ENCODE peak calls at places on chromosome 15, in ten cellular contexts. W is left lung; L is psoas muscle; B is DND-41; F is breast epithelium; O is ascending aorta; C is Peyer's patch; D is CD8-positive, alpha-beta memory T cell; H is small intestine; N is GM12878. U is an unnamed sample. For H3K4me1 and H3K9me3, the result is how much of the 10 kb centered on the place peaks cover.

GRCh38 chr15:68986292-68986691 is 28.2 kb upstream of the NOX5 start:
- DNase-seq in W (no peak), L (no peak), B (no peak), F (no peak), O (no peak), C (no peak), D (no peak), H (no peak), N (no peak), U (no peak)

GRCh38 chr15:32957219-32957618 is 237.3 kb downstream of the FMN1 start:
- DNase-seq in W (no peak), L (no peak), B (no peak), F (no peak), O (no peak), C (no peak), D (no peak), H (no peak), N (no peak), U (no peak)

GRCh38 chr15:93088981-93089854 is at the start of gene RGMA:
- DNase-seq in W (no peak), L (peak), B (peak), F (no peak), O (no peak), C (no peak), D (no peak), H (no peak), N (no peak), U (no peak)

GRCh38 chr15:47872869-47873301 is 155.6 kb downstream of the SEMA6D start:
- DNase-seq in W (no peak), L (no peak), B (no peak), F (no peak), O (no peak), C (no peak), D (no peak), H (no peak), N (no peak), U (no peak)

GRCh38 chr15:60423540-60423939 is 25.8 kb upstream of the ANXA2 start:
- DNase-seq in W (peak), L (no peak), B (no peak), F (no peak), O (no peak), C (no peak), D (no peak), H (no peak), N (no peak), U (no peak)

GRCh38 chr15:75822685-75823278 is 20.5 kb upstream of the UBE2Q2 start:
- DNase-seq in W (no peak), L (no peak), B (no peak), F (no peak), O (no peak), C (no peak), D (no peak), H (no peak), N (no peak), U (no peak)

GRCh38 chr15:60799885-60800728 is 321.2 kb upstream of the ICE2 start:
- DNase-seq in W (no peak), L (no peak), B (no peak), F (no peak), O (no peak), C (no peak), D (no peak), H (no peak), N (no peak), U (no peak)

GRCh38 chr15:86894269-86894668 is 814.6 kb downstream of the AGBL1 start:
- DNase-seq in W (no peak), L (no peak), B (no peak), F (no peak), O (no peak), C (no peak), D (no peak), H (no peak), N (no peak), U (peak)

GRCh38 chr15:38299216-38299615 is 46.6 kb downstream of the SPRED1 start:
- DNase-seq in W (no peak), L (no peak), B (no peak), F (no peak), O (no peak), C (no peak), D (no peak), H (no peak), N (no peak), U (no peak)

GRCh38 chr15:83653639-83654378 is at the start of gene ADAMTSL3:
- DNase-seq in W (peak), L (peak), B (no peak), F (peak), O (peak), C (no peak), D (no peak), H (peak), N (no peak), U (peak)

GRCh38 chr15:35019401-35020327 is 31.6 kb upstream of the ZNF770 start:
- DNase-seq in W (no peak), L (no peak), B (no peak), F (no peak), O (no peak), C (no peak), D (no peak), H (peak), N (no peak), U (no peak)
- H3K4me3 ChIP-seq in W (no peak), L (no peak), B (no peak), F (peak), O (no peak), C (no peak), D (no peak), H (no peak), N (no peak), U (no peak)

DNA sequence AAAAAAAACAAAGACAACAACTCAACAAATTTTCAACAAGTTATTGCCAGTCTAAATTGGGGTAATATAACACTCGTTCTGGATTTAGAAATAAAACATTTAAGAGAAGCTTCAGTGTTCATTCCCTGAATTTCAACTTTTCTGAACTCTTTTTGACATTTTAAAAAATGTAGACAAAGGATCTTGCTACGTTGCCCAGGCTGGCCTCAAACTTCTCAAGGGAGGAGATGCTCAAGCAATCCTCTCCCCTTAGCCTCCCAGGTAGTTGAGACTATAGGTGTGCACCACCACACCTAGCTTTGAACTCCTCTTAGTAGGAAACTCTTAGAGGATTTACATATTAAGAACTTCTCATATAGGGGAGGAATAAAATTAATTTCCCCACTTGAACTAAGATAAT is 91.9 kb downstream of the AKAP13 start:
- DNase-seq in W (no peak), L (no peak), B (no peak), F (no peak), O (no peak), C (no peak), D (no peak), H (no peak), N (no peak), U (no peak)
- H3K4me1 ChIP-seq in W (under half), L (under half), B (under half), F (under half), O (under half), C (under half), D (under half), H (under half), N (under half), U (half or more)

DNA sequence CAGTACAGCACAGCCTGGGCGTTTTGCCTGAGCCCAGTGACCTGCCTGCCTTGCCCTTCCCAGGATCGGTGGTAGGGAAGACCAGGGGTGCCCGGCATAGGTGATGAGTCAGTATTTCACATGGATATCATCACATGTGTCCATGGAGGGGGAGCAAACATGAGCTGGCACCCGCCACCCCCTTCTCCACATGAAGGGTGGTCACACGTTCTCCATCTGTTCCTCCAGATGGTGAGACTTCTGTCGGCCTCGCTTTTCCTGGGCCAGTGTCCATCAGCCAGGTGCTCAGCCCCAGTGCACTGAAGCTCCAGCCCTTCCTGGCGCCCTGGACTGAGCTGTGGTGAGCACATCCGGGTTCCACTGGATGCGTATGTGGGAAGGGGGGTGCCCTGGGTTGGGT is 208.4 kb downstream of the UBE3A start:
- DNase-seq in W (no peak), L (no peak), B (no peak), F (no peak), O (no peak), C (no peak), D (no peak), H (no peak), N (no peak), U (no peak)
- H3K9me3 ChIP-seq in W (half or more), L (under half), B (under half), F (half or more), O (under half), C (under half), D (under half), H (under half), N (under half), U (under half)

GRCh38 chr15:62391565-62392262 is 226.6 kb upstream of the C2CD4B start:
- DNase-seq in W (peak), L (peak), B (peak), F (peak), O (peak), C (no peak), D (peak), H (peak), N (no peak), U (no peak)

GRCh38 chr15:62393196-62393595 is 228.1 kb upstream of the C2CD4B start:
- DNase-seq in W (no peak), L (no peak), B (no peak), F (no peak), O (no peak), C (no peak), D (no peak), H (no peak), N (no peak), U (no peak)

GRCh38 chr15:62394079-62394478 is 229.0 kb upstream of the C2CD4B start:
- DNase-seq in W (no peak), L (no peak), B (no peak), F (no peak), O (no peak), C (no peak), D (no peak), H (no peak), N (no peak), U (no peak)

GRCh38 chr15:62390793-62391543 is 225.9 kb upstream of the C2CD4B start:
- DNase-seq in W (peak), L (peak), B (peak), F (no peak), O (peak), C (peak), D (peak), H (peak), N (no peak), U (no peak)

DNA sequence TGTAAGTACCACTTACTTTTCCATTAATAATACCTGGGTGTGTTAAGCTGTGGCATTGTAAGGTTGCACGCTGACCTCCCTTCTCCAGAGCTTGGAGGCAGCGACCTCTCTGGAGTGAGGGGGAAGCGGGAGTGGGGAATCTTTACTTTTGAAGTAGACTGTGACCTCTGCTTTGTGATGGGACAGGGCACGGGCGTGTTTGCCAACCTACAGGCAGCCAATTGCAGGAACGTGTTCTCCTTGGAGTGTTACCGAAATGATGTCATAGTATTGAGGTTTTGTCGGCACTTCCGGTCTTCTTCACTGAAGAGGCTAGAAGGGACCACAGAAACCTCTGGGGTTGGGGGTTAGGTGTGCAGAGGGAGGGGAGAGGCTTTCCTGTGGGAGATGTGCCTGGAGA is 227.3 kb upstream of the C2CD4B start:
- DNase-seq in W (no peak), L (peak), B (peak), F (no peak), O (peak), C (no peak), D (no peak), H (peak), N (no peak), U (no peak)
- H3K4me3 ChIP-seq in W (peak), L (peak), B (no peak), F (peak), O (peak), C (peak), D (peak), H (peak), N (no peak), U (peak)

DNA sequence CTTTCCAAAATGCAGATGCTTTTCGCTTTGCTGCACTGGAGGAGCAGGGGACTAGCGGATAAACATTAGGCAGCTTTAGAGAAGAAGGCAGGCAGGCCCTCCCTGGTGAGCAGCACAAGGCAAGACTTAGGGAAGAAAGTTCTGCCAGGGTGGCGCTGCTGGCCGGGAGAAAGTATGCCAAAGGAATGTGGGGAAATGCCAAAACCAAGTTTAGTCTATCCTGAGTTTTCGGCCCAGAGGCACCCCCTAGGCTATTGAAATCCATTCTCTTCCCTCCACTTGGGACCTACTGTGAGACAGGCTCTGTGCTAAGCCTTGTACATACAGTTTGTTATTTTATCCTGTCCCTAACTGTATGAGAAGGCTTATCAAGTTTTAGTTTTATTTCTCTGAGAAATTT is 9.2 kb downstream of the SHC4 start:
- DNase-seq in W (no peak), L (no peak), B (no peak), F (no peak), O (peak), C (no peak), D (no peak), H (no peak), N (no peak), U (peak)
- H3K4me1 ChIP-seq in W (under half), L (under half), B (under half), F (under half), O (under half), C (under half), D (under half), H (under half), N (under half), U (under half)

U was measured in esophagus muscularis mucosa.